ENCODE peak calls at places on chromosome 10, in five cellular contexts. C is pancreas, T is aorta, N is IMR-90, O is cardiac muscle cell. Q is an unnamed sample.

GRCh38 chr10:51772387-51772786 is 73.0 kb upstream of the CSTF2T start:
- DNase-seq in C (no peak), T (no peak), N (no peak), O (no peak), Q (no peak)

GRCh38 chr10:58438340-58438739 is 53.1 kb downstream of the TFAM start:
- DNase-seq in C (no peak), T (no peak), N (peak), O (peak), Q (no peak)

GRCh38 chr10:61998937-61999336 is 97.4 kb downstream of the ARID5B start:
- DNase-seq in C (no peak), T (no peak), N (no peak), O (no peak), Q (no peak)

GRCh38 chr10:20767028-20767427 is 130.1 kb downstream of the NEBL start:
- DNase-seq in C (no peak), T (no peak), N (peak), O (peak), Q (no peak)

GRCh38 chr10:100186253-100186780 is 488 bp upstream of the ERLIN1 start:
- DNase-seq in C (no peak), T (no peak), N (peak), O (peak), Q (peak)

GRCh38 chr10:89981891-89982290 is 280.5 kb downstream of the KIF20B start:
- DNase-seq in C (no peak), T (no peak), N (no peak), O (peak), Q (no peak)

GRCh38 chr10:95217476-95217875 is 23.4 kb downstream of the ACSM6 start:
- DNase-seq in C (no peak), T (no peak), N (peak), O (peak), Q (no peak)

GRCh38 chr10:58389024-58389423 is 3.8 kb downstream of the TFAM start:
- DNase-seq in C (no peak), T (no peak), N (no peak), O (no peak), Q (no peak)

GRCh38 chr10:82943142-82943541 is 1068.1 kb downstream of the NRG3 start:
- DNase-seq in C (no peak), T (no peak), N (no peak), O (peak), Q (no peak)

GRCh38 chr10:122168598-122168997 is 102.5 kb upstream of the BTBD16 start:
- DNase-seq in C (no peak), T (no peak), N (no peak), O (peak), Q (no peak)

GRCh38 chr10:110409926-110410325 is 87.8 kb upstream of the DUSP5 start:
- DNase-seq in C (no peak), T (no peak), N (no peak), O (no peak), Q (no peak)
- H3K4me3 ChIP-seq in C (no peak), T (no peak), N (no peak), O (no peak), Q (no peak)

GRCh38 chr10:72316386-72316700 is 38.4 kb downstream of the DNAJB12 start:
- DNase-seq in C (no peak), T (no peak), N (no peak), O (no peak), Q (no peak)
- H3K4me3 ChIP-seq in C (no peak), T (no peak), N (no peak), O (no peak), Q (no peak)

GRCh38 chr10:119252470-119253151 is 45.2 kb downstream of the GRK5 start:
- DNase-seq in C (no peak), T (no peak), N (no peak), O (no peak), Q (no peak)
- H3K4me3 ChIP-seq in C (no peak), T (no peak), N (no peak), O (no peak), Q (no peak)

DNA sequence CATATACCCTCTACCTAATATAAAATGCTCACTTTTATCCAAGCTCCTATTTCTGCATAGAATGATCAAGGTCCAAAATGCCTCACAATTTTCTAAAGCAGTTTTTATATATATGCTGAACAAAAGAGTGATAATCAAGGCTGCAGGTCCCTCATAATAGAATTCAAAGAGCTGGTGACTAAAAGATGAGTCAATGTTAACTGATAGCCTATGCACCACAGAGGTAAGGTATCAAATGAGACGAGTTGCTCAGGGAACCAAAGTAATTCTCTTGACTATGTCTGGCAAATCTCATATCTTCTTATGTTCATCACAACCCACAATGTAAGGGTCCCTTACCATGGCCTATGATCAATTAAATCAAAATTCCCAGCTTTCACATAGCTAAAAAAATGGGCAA is 15.2 kb downstream of the PDZD8 start:
- DNase-seq in C (no peak), T (no peak), N (peak), O (no peak), Q (no peak)
- H3K4me3 ChIP-seq in C (no peak), T (no peak), N (no peak), O (no peak), Q (no peak)

DNA sequence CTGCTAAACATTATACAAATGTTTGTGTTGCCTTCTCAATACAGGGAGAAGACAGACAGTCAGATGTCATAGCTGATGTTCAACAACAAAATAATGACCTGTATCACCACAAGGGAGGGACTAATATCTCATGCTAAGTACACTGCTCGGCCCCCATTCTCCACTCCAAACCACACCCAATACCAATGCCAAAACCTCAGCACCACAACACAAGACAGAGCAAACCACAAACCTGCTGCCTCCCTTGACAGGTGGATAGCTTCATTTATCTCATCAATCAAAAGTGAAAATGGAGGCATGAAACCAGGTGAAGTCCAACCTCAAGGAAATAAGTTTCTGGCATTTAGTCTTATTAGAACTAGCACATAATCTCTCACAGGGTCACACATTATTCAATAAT is 109.5 kb downstream of the PARD3 start:
- DNase-seq in C (no peak), T (no peak), N (no peak), O (no peak), Q (no peak)
- H3K4me3 ChIP-seq in C (no peak), T (no peak), N (no peak), O (no peak), Q (no peak)

DNA sequence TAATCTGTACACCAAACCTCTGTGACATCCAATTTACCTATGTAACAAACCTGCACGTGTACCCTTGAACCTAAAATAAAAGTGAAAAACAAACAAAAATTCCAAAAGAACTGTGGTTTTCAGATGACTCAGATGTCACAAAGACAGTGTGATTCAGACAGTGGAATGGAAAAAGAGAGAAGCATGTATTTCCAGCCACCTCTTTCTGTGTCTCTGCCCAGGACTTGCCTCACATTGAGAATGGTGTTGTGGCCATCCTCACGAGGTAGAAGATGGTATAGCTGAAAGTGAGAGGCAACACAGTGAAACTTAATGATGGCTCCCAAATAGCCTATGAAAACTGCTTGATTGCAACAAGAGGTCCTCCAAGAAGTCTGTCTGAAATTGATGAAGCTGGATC is 78.0 kb downstream of the ARL5B start:
- DNase-seq in C (no peak), T (no peak), N (peak), O (no peak), Q (no peak)
- H3K4me3 ChIP-seq in C (no peak), T (no peak), N (no peak), O (no peak), Q (no peak)